ENCODE peak calls at places on chromosomes 16 and 17, in four cellular contexts. One of them, this sample, is unnamed.

GRCh38 chr17:51734462-51734861 is 424.1 kb downstream of the CA10 start:
- DNase-seq in cardiac fibroblast: no peak
- DNase-seq in H54: peak; percentile 33
- DNase-seq in transverse colon: no peak
- DNase-seq in this sample: no peak

GRCh38 chr17:74778960-74779359 is 2.8 kb upstream of the NAT9 start:
- DNase-seq in H54: no peak
- DNase-seq in cardiac fibroblast: peak; percentile 66
- DNase-seq in transverse colon: no peak
- DNase-seq in this sample: no peak

GRCh38 chr17:14471052-14471451 is 170.2 kb downstream of the HS3ST3B1 start:
- DNase-seq in cardiac fibroblast: no peak
- DNase-seq in H54: no peak
- DNase-seq in transverse colon: peak; percentile 11
- DNase-seq in this sample: no peak

GRCh38 chr17:68533887-68534700 is 21.9 kb downstream of the PRKAR1A start:
- DNase-seq in H54: no peak
- DNase-seq in transverse colon: no peak
- DNase-seq in cardiac fibroblast: peak; percentile 54
- DNase-seq in this sample: no peak

GRCh38 chr17:77098884-77099545 is 41.8 kb upstream of the SEC14L1 start:
- DNase-seq in transverse colon: peak; percentile 37
- DNase-seq in cardiac fibroblast: peak; percentile 88
- DNase-seq in H54: no peak
- DNase-seq in this sample: no peak

GRCh38 chr17:45123930-45124796 is 8.2 kb downstream of the PLCD3 start:
- DNase-seq in transverse colon: peak; percentile 82
- DNase-seq in H54: peak; percentile 100
- DNase-seq in cardiac fibroblast: peak; percentile 88
- DNase-seq in this sample: no peak

GRCh38 chr17:37791434-37791833 is 46.6 kb upstream of the HNF1B start:
- DNase-seq in cardiac fibroblast: peak; percentile 12
- DNase-seq in transverse colon: peak; percentile 37
- DNase-seq in H54: no peak
- DNase-seq in this sample: no peak

GRCh38 chr16:67311607-67312449 is 14.7 kb downstream of the KCTD19 start:
- DNase-seq in transverse colon: no peak
- DNase-seq in H54: peak; percentile 95
- DNase-seq in cardiac fibroblast: peak; percentile 97
- DNase-seq in this sample: no peak

GRCh38 chr17:29933379-29933778 is 3.4 kb upstream of the SSH2 start:
- DNase-seq in cardiac fibroblast: peak; percentile 68
- DNase-seq in transverse colon: no peak
- DNase-seq in H54: no peak
- DNase-seq in this sample: no peak

GRCh38 chr16:48269011-48269410 is 21.7 kb upstream of the ABCC11 start:
- DNase-seq in transverse colon: no peak
- DNase-seq in cardiac fibroblast: no peak
- DNase-seq in H54: no peak
- DNase-seq in this sample: no peak

GRCh38 chr17:66540131-66540781 is 237.8 kb downstream of the PRKCA start:
- DNase-seq in cardiac fibroblast: peak; percentile 82
- DNase-seq in transverse colon: no peak
- DNase-seq in H54: peak; percentile 71
- DNase-seq in this sample: no peak